ENCODE peak calls at places on chromosomes 6 and 20, in nine cellular contexts. W is heart left ventricle, X is vagina, H is GM12878, M is sigmoid colon, U is adrenal gland, F is ovary, A is A549, Z is body of pancreas. B is an unnamed sample. For H3K4me1, the result is how much of the 10 kb centered on the place peaks cover.

GRCh38 chr6:156033598-156033997 is 578.0 kb upstream of the NOX3 start:
- DNase-seq in W (no peak), X (no peak), H (no peak), M (no peak), U (no peak), F (no peak), A (no peak), Z (no peak), B (no peak)

GRCh38 chr6:14851286-14851685 is 394.6 kb upstream of the JARID2 start:
- DNase-seq in W (no peak), X (no peak), H (no peak), M (no peak), U (no peak), F (no peak), A (no peak), Z (no peak), B (no peak)

GRCh38 chr6:47496935-47497579 is 19.5 kb downstream of the CD2AP start:
- DNase-seq in W (no peak), X (no peak), H (no peak), M (no peak), U (no peak), F (no peak), A (no peak), Z (no peak), B (no peak)

GRCh38 chr20:3082955-3083952 is 1.3 kb downstream of the AVP start:
- DNase-seq in W (no peak), X (no peak), H (no peak), M (no peak), U (no peak), F (no peak), A (no peak), Z (no peak), B (no peak)

GRCh38 chr6:161446296-161446925 is 172.6 kb upstream of the AGPAT4 start:
- DNase-seq in W (no peak), X (no peak), H (no peak), M (no peak), U (no peak), F (no peak), A (no peak), Z (no peak), B (no peak)

GRCh38 chr20:24657211-24657610 is 187.8 kb downstream of the SYNDIG1 start:
- DNase-seq in W (no peak), X (no peak), H (no peak), M (no peak), U (no peak), F (peak), A (peak), Z (peak), B (no peak)

GRCh38 chr6:79047072-79047471 is 31.0 kb downstream of the PHIP start:
- DNase-seq in W (no peak), X (no peak), H (no peak), M (no peak), U (no peak), F (no peak), A (no peak), Z (no peak), B (no peak)

GRCh38 chr20:41182296-41183212 is 45.2 kb downstream of the PLCG1 start:
- DNase-seq in W (no peak), X (peak), H (no peak), M (no peak), U (peak), F (no peak), A (no peak), Z (no peak), B (no peak)

GRCh38 chr6:88813045-88813444 is 150.4 kb downstream of the RNGTT start:
- DNase-seq in W (no peak), X (no peak), H (no peak), M (no peak), U (no peak), F (no peak), A (no peak), Z (no peak), B (no peak)

GRCh38 chr6:90502866-90503407 is 83.9 kb downstream of the MAP3K7 start:
- DNase-seq in W (no peak), X (no peak), H (no peak), M (no peak), U (peak), F (no peak), A (peak), Z (no peak), B (no peak)

GRCh38 chr6:5471044-5471443 is 209.7 kb downstream of the FARS2 start:
- DNase-seq in W (peak), X (no peak), H (peak), M (no peak), U (peak), F (no peak), A (peak), Z (peak), B (peak)

GRCh38 chr20:43987531-43987930 is 72.9 kb downstream of the TOX2 start:
- DNase-seq in W (no peak), X (no peak), H (no peak), M (no peak), U (no peak), F (no peak), A (no peak), Z (no peak), B (no peak)

GRCh38 chr6:11232968-11233626 is 629 bp upstream of the NEDD9 start:
- DNase-seq in W (no peak), X (no peak), H (no peak), M (no peak), U (peak), F (no peak), A (no peak), Z (no peak), B (no peak)

GRCh38 chr6:139311826-139312225 is 20.0 kb upstream of the TXLNB start:
- DNase-seq in W (no peak), X (no peak), H (no peak), M (no peak), U (no peak), F (no peak), A (no peak), Z (no peak), B (no peak)

GRCh38 chr6:116280161-116280959 is 630 bp upstream of the TSPYL1 start:
- DNase-seq in W (no peak), X (no peak), H (no peak), M (no peak), U (no peak), F (no peak), A (peak), Z (no peak), B (no peak)

GRCh38 chr6:75418233-75418632 is 75.4 kb downstream of the FILIP1 start:
- DNase-seq in W (no peak), X (no peak), H (no peak), M (no peak), U (no peak), F (no peak), A (peak), Z (no peak), B (no peak)

GRCh38 chr6:12504325-12504966 is 212.1 kb upstream of the PHACTR1 start:
- DNase-seq in W (no peak), X (no peak), H (peak), M (no peak), U (no peak), F (no peak), A (peak), Z (peak), B (no peak)

GRCh38 chr6:155530219-155530834 is 74.7 kb upstream of the NOX3 start:
- DNase-seq in W (no peak), X (no peak), H (no peak), M (no peak), U (peak), F (no peak), A (peak), Z (peak), B (no peak)

GRCh38 chr20:58102744-58103516 is 125.5 kb downstream of the ANKRD60 start:
- DNase-seq in W (no peak), X (no peak), H (no peak), M (no peak), U (no peak), F (no peak), A (no peak), Z (no peak), B (no peak)

GRCh38 chr6:72704979-72705378 is 83.1 kb downstream of the KCNQ5 start:
- DNase-seq in W (no peak), X (no peak), H (no peak), M (no peak), U (no peak), F (no peak), A (peak), Z (no peak), B (no peak)

GRCh38 chr20:33647603-33648395 is 14.3 kb upstream of the C20orf144 start:
- DNase-seq in W (no peak), X (no peak), H (peak), M (no peak), U (no peak), F (no peak), A (no peak), Z (peak), B (no peak)

GRCh38 chr20:63501818-63502670 is 3.2 kb upstream of the EEF1A2 start:
- DNase-seq in W (peak), X (no peak), H (no peak), M (peak), U (peak), F (no peak), A (no peak), Z (peak), B (no peak)

GRCh38 chr20:62301773-62302340 is 940 bp upstream of the ADRM1 start:
- DNase-seq in W (peak), X (no peak), H (peak), M (peak), U (peak), F (peak), A (peak), Z (peak), B (peak)
- TF ChIP-seq POLR2A in W (no peak), X (peak), H (no peak), M (no peak), U (no peak), F (peak), A (no peak), Z (peak), B (peak)

GRCh38 chr20:35523298-35523888 is 6.1 kb downstream of the C20orf173 start:
- DNase-seq in W (no peak), X (no peak), H (no peak), M (no peak), U (no peak), F (no peak), A (peak), Z (no peak), B (no peak)
- TF ChIP-seq CTCF in W (peak), X (no peak), H (peak), M (no peak), U (peak), F (no peak), A (peak), Z (peak), B (peak)

GRCh38 chr6:134424131-134424794 is 106.4 kb upstream of the SGK1 start:
- DNase-seq in W (no peak), X (no peak), H (no peak), M (no peak), U (no peak), F (no peak), A (no peak), Z (no peak), B (no peak)

GRCh38 chr6:134422426-134423231 is 104.7 kb upstream of the SGK1 start:
- DNase-seq in W (no peak), X (no peak), H (no peak), M (no peak), U (no peak), F (no peak), A (peak), Z (no peak), B (no peak)

GRCh38 chr6:134426623-134427022 is 108.7 kb upstream of the SGK1 start:
- DNase-seq in W (no peak), X (no peak), H (no peak), M (no peak), U (no peak), F (no peak), A (no peak), Z (no peak), B (no peak)

GRCh38 chr6:134425521-134426316 is 107.8 kb upstream of the SGK1 start:
- DNase-seq in W (no peak), X (no peak), H (no peak), M (no peak), U (no peak), F (no peak), A (no peak), Z (no peak), B (no peak)

GRCh38 chr6:134424795-134425163 is 106.9 kb upstream of the SGK1 start:
- DNase-seq in W (no peak), X (no peak), H (no peak), M (no peak), U (no peak), F (no peak), A (no peak), Z (no peak), B (no peak)
- H3K4me1 ChIP-seq in W (under half), X (under half), H (under half), M (under half), U (under half), F (under half), A (under half), Z (under half), B (under half)

GRCh38 chr6:104940238-104940880 is 16.5 kb upstream of the LIN28B start:
- DNase-seq in W (no peak), X (no peak), H (no peak), M (no peak), U (no peak), F (no peak), A (no peak), Z (no peak), B (no peak)
- TF ChIP-seq POLR2A in W (no peak), X (no peak), H (no peak), M (no peak), U (no peak), F (no peak), A (no peak), Z (no peak), B (no peak)

DNA sequence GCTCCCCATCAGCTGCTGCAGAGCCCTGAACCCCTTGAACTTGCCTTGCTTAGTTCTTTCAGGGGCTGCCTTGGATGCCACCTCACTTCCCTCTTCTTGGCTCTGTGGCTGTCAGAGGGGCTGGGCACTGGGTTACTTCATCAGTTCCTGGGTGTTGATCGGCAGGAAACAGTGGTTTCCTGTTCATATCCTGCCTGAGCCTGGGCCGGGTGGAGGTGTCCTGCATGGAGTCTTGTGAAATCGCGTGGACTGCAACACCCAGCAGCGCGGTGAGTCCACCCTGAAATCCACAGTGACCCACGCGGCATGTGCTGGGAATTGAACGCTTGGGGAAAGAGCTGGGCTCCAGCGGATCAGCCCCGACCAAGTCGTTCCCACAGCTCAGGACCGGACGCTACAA is 97.5 kb downstream of the CDH26 start:
- DNase-seq in W (peak), X (no peak), H (peak), M (peak), U (peak), F (no peak), A (no peak), Z (peak), B (no peak)
- TF ChIP-seq CTCF in W (no peak), X (no peak), H (no peak), M (no peak), U (no peak), F (no peak), A (no peak), Z (no peak), B (no peak)

DNA sequence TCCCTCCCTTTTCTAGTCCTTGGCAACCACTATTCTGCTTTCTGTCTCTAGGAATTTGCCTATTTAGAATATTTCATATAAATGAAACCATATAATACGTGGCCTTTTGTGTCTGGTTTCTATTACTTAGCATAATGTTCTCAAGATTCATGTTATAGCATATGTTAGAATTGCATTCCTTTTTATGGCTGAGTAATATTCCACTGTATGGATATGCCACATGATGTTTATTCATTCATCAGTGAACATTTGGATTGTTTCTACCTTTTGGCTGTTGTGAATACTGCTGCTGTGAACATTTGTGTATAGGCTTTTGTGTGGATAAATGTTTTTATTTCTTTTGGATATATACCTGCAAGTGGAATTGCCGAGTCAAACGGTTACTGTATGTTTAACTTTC is 7.1 kb downstream of the SLC9A8 start:
- DNase-seq in W (no peak), X (no peak), H (no peak), M (no peak), U (no peak), F (no peak), A (no peak), Z (no peak), B (no peak)
- H3K4me1 ChIP-seq in W (under half), X (under half), H (under half), M (under half), U (under half), F (under half), A (under half), Z (under half), B (under half)

GRCh38 chr6:157869673-157870302 is 46.7 kb downstream of the SNX9 start:
- DNase-seq in W (no peak), X (no peak), H (no peak), M (no peak), U (no peak), F (no peak), A (no peak), Z (no peak), B (no peak)

GRCh38 chr6:157867981-157868380 is 44.9 kb downstream of the SNX9 start:
- DNase-seq in W (no peak), X (no peak), H (no peak), M (no peak), U (no peak), F (no peak), A (no peak), Z (no peak), B (no peak)

GRCh38 chr6:157865249-157865648 is 42.2 kb downstream of the SNX9 start:
- DNase-seq in W (no peak), X (no peak), H (no peak), M (no peak), U (no peak), F (no peak), A (no peak), Z (no peak), B (no peak)

GRCh38 chr6:157867155-157867559 is 44.1 kb downstream of the SNX9 start:
- DNase-seq in W (no peak), X (no peak), H (no peak), M (no peak), U (no peak), F (no peak), A (no peak), Z (no peak), B (no peak)

GRCh38 chr6:157868835-157869234 is 45.8 kb downstream of the SNX9 start:
- DNase-seq in W (no peak), X (no peak), H (no peak), M (no peak), U (peak), F (no peak), A (no peak), Z (no peak), B (no peak)
- TF ChIP-seq POLR2A in W (no peak), X (no peak), H (no peak), M (no peak), U (no peak), F (no peak), A (no peak), Z (no peak), B (no peak)

DNA sequence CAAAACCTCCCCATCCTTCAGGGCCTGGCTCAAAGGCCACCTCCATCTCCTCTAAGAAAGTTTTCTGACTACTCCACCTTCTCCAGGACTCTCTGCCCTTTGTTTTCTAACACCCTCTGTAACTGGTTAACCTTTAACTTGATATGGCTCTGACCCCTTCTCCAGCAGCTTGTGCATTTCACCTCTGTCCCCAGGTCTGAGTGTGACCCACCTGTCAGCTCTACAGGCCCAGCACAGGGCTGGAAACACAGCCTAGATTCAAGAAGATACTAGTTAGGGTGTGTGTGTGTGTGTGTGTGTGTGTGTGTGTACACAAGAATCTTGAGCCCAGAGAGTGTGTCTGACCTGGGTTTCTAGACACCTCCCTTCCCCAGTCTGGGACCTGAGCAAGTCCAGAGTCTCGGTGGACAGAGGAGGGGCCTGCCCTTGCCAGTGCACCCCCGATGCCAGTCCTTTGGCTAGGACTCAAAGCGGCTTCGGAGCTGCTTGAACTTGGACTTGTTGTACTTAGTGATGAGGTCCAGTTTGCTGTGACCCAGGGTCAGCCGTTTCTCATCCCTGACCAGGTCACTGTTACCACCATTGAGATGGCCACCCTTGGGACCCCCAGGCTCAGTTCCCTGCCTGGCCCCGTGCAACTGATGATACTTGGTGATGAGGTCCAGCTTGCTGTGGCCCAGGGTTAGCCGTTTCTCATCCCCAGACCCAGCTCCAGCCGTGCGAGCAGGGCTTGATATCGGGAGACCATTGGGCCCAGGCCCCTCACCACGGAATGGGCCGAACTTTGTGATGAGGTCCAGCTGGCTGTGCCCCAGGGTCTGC is 1.7 kb upstream of the EIF6 start:
- DNase-seq in W (no peak), X (no peak), H (no peak), M (no peak), U (no peak), F (no peak), A (no peak), Z (no peak), B (no peak)
- TF ChIP-seq CTCF in W (no peak), X (no peak), H (no peak), M (no peak), U (no peak), F (no peak), A (no peak), Z (no peak), B (no peak)